ENCODE peak calls at places on chromosome 1, in seven cellular contexts. C is activated T-helper 1 cell treated with anti-CD3 and anti-CD28 coated beads, Interleukin-2, amount 50 U/mL, for 16 hours; A is CD8-positive, alpha-beta T cell; S is stimulated activated CD4-positive, alpha-beta T cell treated with anti-CD3 and anti-CD28 coated beads, Interleukin-4, amount 100 ng/mL, for 4 hours; K is GM13976; H is Right ventricle myocardium superior; E is T-helper 9 cell. V is an unnamed sample.

GRCh38 chr1:199404976-199405375 is 622.5 kb upstream of the NR5A2 start:
- DNase-seq in A (no peak), E (no peak), C (no peak), S (no peak), K (no peak), H (no peak), V (no peak)

GRCh38 chr1:95096218-95096841 is 20.8 kb upstream of the TLCD4 start:
- DNase-seq in A (no peak), H (no peak), C (no peak), E (no peak), S (no peak), K (no peak), V (no peak)

GRCh38 chr1:226444901-226445300 is 37.0 kb upstream of the PARP1 start:
- DNase-seq in E (peak), S (peak), A (peak), H (no peak), K (peak), C (peak), V (peak)

GRCh38 chr1:179082308-179083030 is 599 bp downstream of the TOR3A start:
- DNase-seq in E (peak), C (peak), A (no peak), S (peak), H (peak), K (peak), V (no peak)

GRCh38 chr1:156751724-156752481 is 428 bp upstream of the HDGF start:
- DNase-seq in C (peak), S (peak), K (peak), H (peak), E (peak), A (peak), V (peak)

GRCh38 chr1:205091043-205091740 is 6.9 kb upstream of the TMEM81 start:
- DNase-seq in A (no peak), E (no peak), K (no peak), H (no peak), S (no peak), C (no peak), V (no peak)

GRCh38 chr1:23964235-23964668 is 4.6 kb downstream of the PNRC2 start:
- DNase-seq in C (no peak), S (no peak), E (no peak), A (no peak), H (no peak), K (no peak), V (no peak)

GRCh38 chr1:83701396-83701795 is 297.5 kb downstream of the TTLL7 start:
- DNase-seq in S (no peak), E (no peak), K (no peak), H (no peak), C (no peak), A (no peak), V (no peak)

GRCh38 chr1:93977546-93977945 is 68.3 kb upstream of the GCLM start:
- DNase-seq in E (no peak), H (no peak), K (no peak), A (no peak), C (no peak), S (no peak), V (no peak)

GRCh38 chr1:72280714-72281113 is 1.6 kb downstream of the NEGR1 start:
- DNase-seq in A (no peak), E (no peak), H (no peak), S (no peak), K (no peak), C (no peak), V (no peak)

GRCh38 chr1:42482635-42483153 is 19.6 kb downstream of the CCDC30 start:
- DNase-seq in C (no peak), S (no peak), K (no peak), A (no peak), E (no peak), H (no peak), V (no peak)

GRCh38 chr1:226064168-226064815 is 1.8 kb downstream of the H3-3A start:
- DNase-seq in S (no peak), K (no peak), H (no peak), A (no peak), C (no peak), E (no peak), V (no peak)

GRCh38 chr1:18200136-18200717 is 92.6 kb downstream of the IGSF21 start:
- DNase-seq in E (no peak), A (no peak), H (no peak), S (no peak), C (no peak), K (no peak), V (no peak)

GRCh38 chr1:8661185-8662110 is 156.0 kb downstream of the RERE start:
- DNase-seq in S (peak), E (no peak), H (no peak), C (no peak), A (no peak), K (peak), V (no peak)

GRCh38 chr1:9097947-9098705 is 28.7 kb upstream of the SLC2A5 start:
- DNase-seq in K (no peak), E (no peak), S (no peak), C (no peak), A (no peak), H (no peak), V (no peak)

GRCh38 chr1:50851466-50851865 is 108.6 kb downstream of the FAF1 start:
- DNase-seq in K (no peak), S (no peak), H (no peak), A (no peak), C (no peak), E (no peak), V (no peak)

GRCh38 chr1:216447898-216448568 is 24.8 kb upstream of the USH2A start:
- DNase-seq in E (no peak), A (no peak), K (no peak), C (no peak), H (no peak), S (no peak), V (no peak)

GRCh38 chr1:50959303-50959912 is 659 bp downstream of the FAF1 start:
- DNase-seq in C (no peak), E (no peak), K (peak), A (no peak), H (no peak), S (no peak), V (no peak)

GRCh38 chr1:226107471-226108460 is 45.2 kb downstream of the H3-3A start:
- DNase-seq in C (no peak), S (no peak), H (peak), E (no peak), K (peak), A (no peak), V (no peak)

GRCh38 chr1:102191723-102192122 is 195.0 kb upstream of the OLFM3 start:
- DNase-seq in S (no peak), E (no peak), K (peak), A (no peak), H (no peak), C (no peak), V (no peak)

GRCh38 chr1:184748767-184749166 is 5.9 kb downstream of the EDEM3 start:
- DNase-seq in C (no peak), S (no peak), A (no peak), E (no peak), K (no peak), H (no peak), V (no peak)

GRCh38 chr1:63664742-63665141 is 71.5 kb downstream of the PGM1 start:
- DNase-seq in H (no peak), E (no peak), C (no peak), K (no peak), S (no peak), A (no peak), V (no peak)

GRCh38 chr1:181033128-181033798 is 520 bp upstream of the MR1 start:
- DNase-seq in S (no peak), E (no peak), H (no peak), K (no peak), A (no peak), C (no peak), V (no peak)

GRCh38 chr1:42419449-42419848 is 36.4 kb downstream of the ZMYND12 start:
- DNase-seq in C (no peak), K (no peak), E (no peak), H (peak), A (no peak), S (no peak), V (no peak)

GRCh38 chr1:31785947-31786290 is 21.8 kb upstream of the ADGRB2 start:
- DNase-seq in A (no peak), H (no peak), C (no peak), E (no peak), S (no peak), K (no peak), V (no peak)

GRCh38 chr1:26832249-26832960 is 5.9 kb downstream of the ZDHHC18 start:
- DNase-seq in E (no peak), H (no peak), C (no peak), A (no peak), S (no peak), K (no peak), V (no peak)

GRCh38 chr1:201702936-201703335 is 126.0 kb upstream of the IPO9 start:
- DNase-seq in E (no peak), A (no peak), K (no peak), S (no peak), C (no peak), H (no peak), V (no peak)

GRCh38 chr1:15145327-15145726 is 8.2 kb upstream of the TMEM51 start:
- DNase-seq in E (no peak), C (no peak), K (no peak), A (no peak), S (no peak), H (no peak), V (no peak)